ENCODE peak calls at places on chromosome 2, in four cellular contexts. One of them, this sample, is unnamed.

GRCh38 chr2:209495855-209496585 is 72.2 kb downstream of the MAP2 start:
- DNase-seq in NCI-H2081: peak
- DNase-seq in AG08396: peak
- DNase-seq in cardiac muscle cell: peak
- DNase-seq in this sample: peak

GRCh38 chr2:8576525-8577157 is 105.2 kb upstream of the ID2 start:
- DNase-seq in NCI-H2081: no peak
- DNase-seq in AG08396: no peak
- DNase-seq in cardiac muscle cell: no peak
- DNase-seq in this sample: no peak

GRCh38 chr2:199543606-199544172 is 86.0 kb upstream of the SATB2 start:
- DNase-seq in NCI-H2081: no peak
- DNase-seq in AG08396: no peak
- DNase-seq in cardiac muscle cell: no peak
- DNase-seq in this sample: no peak

GRCh38 chr2:98063289-98063688 is 23.7 kb upstream of the VWA3B start:
- DNase-seq in NCI-H2081: no peak
- DNase-seq in AG08396: no peak
- DNase-seq in cardiac muscle cell: no peak
- DNase-seq in this sample: no peak

GRCh38 chr2:110866036-110866435 is 133.7 kb downstream of the ACOXL start:
- DNase-seq in NCI-H2081: no peak
- DNase-seq in AG08396: no peak
- DNase-seq in cardiac muscle cell: no peak
- DNase-seq in this sample: no peak

GRCh38 chr2:222900354-222900753 is 39.5 kb downstream of the ACSL3 start:
- DNase-seq in NCI-H2081: no peak
- DNase-seq in AG08396: peak
- DNase-seq in cardiac muscle cell: no peak
- DNase-seq in this sample: no peak

GRCh38 chr2:216369821-216370220 is 2.5 kb downstream of the MARCHF4 start:
- DNase-seq in NCI-H2081: no peak
- DNase-seq in AG08396: no peak
- DNase-seq in cardiac muscle cell: no peak
- DNase-seq in this sample: no peak

GRCh38 chr2:37711831-37712230 is 40.4 kb upstream of the CDC42EP3 start:
- DNase-seq in NCI-H2081: no peak
- DNase-seq in AG08396: no peak
- DNase-seq in cardiac muscle cell: peak
- DNase-seq in this sample: no peak

GRCh38 chr2:128446866-128447537 is 128.3 kb upstream of the HS6ST1 start:
- DNase-seq in NCI-H2081: no peak
- DNase-seq in AG08396: no peak
- DNase-seq in cardiac muscle cell: no peak
- DNase-seq in this sample: no peak

GRCh38 chr2:88680266-88680902 is 11.1 kb upstream of the RPIA start:
- DNase-seq in NCI-H2081: no peak
- DNase-seq in AG08396: no peak
- DNase-seq in cardiac muscle cell: no peak
- DNase-seq in this sample: no peak

This sample was measured in SHP77.